ENCODE peak calls at places on chromosomes 5 and 9, in six cellular contexts. One of them, this sample, is unnamed.

GRCh38 chr9:122040573-122041242 is 52.4 kb downstream of the TTLL11 start:
- DNase-seq in lower lobe of right lung: no peak
- DNase-seq in ovary: no peak
- DNase-seq in glutamatergic neuron: no peak
- DNase-seq in CD4-positive, alpha-beta T cell: no peak
- DNase-seq in kidney epithelial cell: no peak
- DNase-seq in this sample: no peak

GRCh38 chr5:35851282-35851681 is 5.4 kb upstream of the IL7R start:
- DNase-seq in lower lobe of right lung: no peak
- DNase-seq in ovary: no peak
- DNase-seq in glutamatergic neuron: no peak
- DNase-seq in CD4-positive, alpha-beta T cell: no peak
- DNase-seq in kidney epithelial cell: no peak
- DNase-seq in this sample: no peak

GRCh38 chr9:93053781-93054331 is 4.6 kb upstream of the SUSD3 start:
- DNase-seq in lower lobe of right lung: no peak
- DNase-seq in ovary: no peak
- DNase-seq in glutamatergic neuron: no peak
- DNase-seq in CD4-positive, alpha-beta T cell: no peak
- DNase-seq in kidney epithelial cell: no peak
- DNase-seq in this sample: no peak

GRCh38 chr9:77424993-77425392 is 223.1 kb downstream of the GNA14 start:
- DNase-seq in lower lobe of right lung: no peak
- DNase-seq in ovary: no peak
- DNase-seq in glutamatergic neuron: no peak
- DNase-seq in CD4-positive, alpha-beta T cell: no peak
- DNase-seq in kidney epithelial cell: no peak
- DNase-seq in this sample: no peak

GRCh38 chr9:109726122-109726521 is 53.9 kb upstream of the PALM2AKAP2 start:
- DNase-seq in lower lobe of right lung: no peak
- DNase-seq in ovary: no peak
- DNase-seq in glutamatergic neuron: no peak
- DNase-seq in CD4-positive, alpha-beta T cell: no peak
- DNase-seq in kidney epithelial cell: no peak
- DNase-seq in this sample: no peak

GRCh38 chr5:109143001-109143400 is 266.8 kb downstream of the PJA2 start:
- DNase-seq in lower lobe of right lung: no peak
- DNase-seq in ovary: no peak
- DNase-seq in glutamatergic neuron: no peak
- DNase-seq in CD4-positive, alpha-beta T cell: no peak
- DNase-seq in kidney epithelial cell: no peak
- DNase-seq in this sample: no peak

GRCh38 chr9:137276757-137277328 is 683 bp upstream of the TOR4A start:
- DNase-seq in lower lobe of right lung: peak
- DNase-seq in ovary: peak
- DNase-seq in glutamatergic neuron: peak
- DNase-seq in CD4-positive, alpha-beta T cell: no peak
- DNase-seq in kidney epithelial cell: no peak
- DNase-seq in this sample: no peak

GRCh38 chr9:18493361-18494015 is 19.5 kb downstream of the ADAMTSL1 start:
- DNase-seq in lower lobe of right lung: no peak
- DNase-seq in ovary: no peak
- DNase-seq in glutamatergic neuron: no peak
- DNase-seq in CD4-positive, alpha-beta T cell: no peak
- DNase-seq in kidney epithelial cell: no peak
- DNase-seq in this sample: no peak

GRCh38 chr5:98840946-98841345 is 67.5 kb downstream of the RGMB start:
- DNase-seq in lower lobe of right lung: no peak
- DNase-seq in ovary: no peak
- DNase-seq in glutamatergic neuron: no peak
- DNase-seq in CD4-positive, alpha-beta T cell: no peak
- DNase-seq in kidney epithelial cell: no peak
- DNase-seq in this sample: no peak

GRCh38 chr5:127229185-127229889 is 61.3 kb upstream of the MEGF10 start:
- DNase-seq in lower lobe of right lung: peak
- DNase-seq in ovary: peak
- DNase-seq in glutamatergic neuron: peak
- DNase-seq in CD4-positive, alpha-beta T cell: peak
- DNase-seq in kidney epithelial cell: no peak
- DNase-seq in this sample: no peak

GRCh38 chr5:179235416-179236400 is 109.6 kb downstream of the ADAMTS2 start:
- DNase-seq in lower lobe of right lung: peak
- DNase-seq in ovary: no peak
- DNase-seq in glutamatergic neuron: no peak
- DNase-seq in CD4-positive, alpha-beta T cell: no peak
- DNase-seq in kidney epithelial cell: no peak
- DNase-seq in this sample: peak

GRCh38 chr9:112823257-112823656 is 67.4 kb downstream of the SLC46A2 start:
- DNase-seq in lower lobe of right lung: no peak
- DNase-seq in ovary: no peak
- DNase-seq in glutamatergic neuron: no peak
- DNase-seq in CD4-positive, alpha-beta T cell: no peak
- DNase-seq in kidney epithelial cell: no peak
- DNase-seq in this sample: no peak

GRCh38 chr5:149603210-149603609 is 21.9 kb downstream of the ARHGEF37 start:
- DNase-seq in lower lobe of right lung: no peak
- DNase-seq in ovary: no peak
- DNase-seq in glutamatergic neuron: no peak
- DNase-seq in CD4-positive, alpha-beta T cell: no peak
- DNase-seq in kidney epithelial cell: no peak
- DNase-seq in this sample: no peak

GRCh38 chr9:70403618-70404025 is 10.8 kb downstream of the KLF9 start:
- DNase-seq in lower lobe of right lung: no peak
- DNase-seq in ovary: peak
- DNase-seq in glutamatergic neuron: no peak
- DNase-seq in CD4-positive, alpha-beta T cell: no peak
- DNase-seq in kidney epithelial cell: no peak
- DNase-seq in this sample: no peak

GRCh38 chr9:89374176-89374575 is 55.9 kb downstream of the SECISBP2 start:
- DNase-seq in lower lobe of right lung: no peak
- DNase-seq in ovary: no peak
- DNase-seq in glutamatergic neuron: no peak
- DNase-seq in CD4-positive, alpha-beta T cell: no peak
- DNase-seq in kidney epithelial cell: no peak
- DNase-seq in this sample: no peak

GRCh38 chr5:62305358-62305714 is 670 bp upstream of the KIF2A start:
- DNase-seq in lower lobe of right lung: no peak
- DNase-seq in ovary: no peak
- DNase-seq in glutamatergic neuron: no peak
- DNase-seq in CD4-positive, alpha-beta T cell: no peak
- DNase-seq in kidney epithelial cell: no peak
- DNase-seq in this sample: no peak

GRCh38 chr5:6900828-6901227 is 187.6 kb downstream of the TENT4A start:
- DNase-seq in lower lobe of right lung: no peak
- DNase-seq in ovary: no peak
- DNase-seq in glutamatergic neuron: no peak
- DNase-seq in CD4-positive, alpha-beta T cell: no peak
- DNase-seq in kidney epithelial cell: no peak
- DNase-seq in this sample: no peak

GRCh38 chr9:112894031-112894430 is 3.4 kb upstream of the SLC46A2 start:
- DNase-seq in lower lobe of right lung: no peak
- DNase-seq in ovary: no peak
- DNase-seq in glutamatergic neuron: no peak
- DNase-seq in CD4-positive, alpha-beta T cell: no peak
- DNase-seq in kidney epithelial cell: no peak
- DNase-seq in this sample: no peak

GRCh38 chr9:119368681-119369581 is at the start of gene BRINP1:
- DNase-seq in lower lobe of right lung: no peak
- DNase-seq in ovary: no peak
- DNase-seq in glutamatergic neuron: peak
- DNase-seq in CD4-positive, alpha-beta T cell: no peak
- DNase-seq in kidney epithelial cell: peak
- DNase-seq in this sample: no peak

GRCh38 chr9:21039302-21039701 is 7.9 kb upstream of the HACD4 start:
- DNase-seq in lower lobe of right lung: no peak
- DNase-seq in ovary: no peak
- DNase-seq in glutamatergic neuron: no peak
- DNase-seq in CD4-positive, alpha-beta T cell: no peak
- DNase-seq in kidney epithelial cell: no peak
- DNase-seq in this sample: no peak

GRCh38 chr9:4530375-4530774 is 40.1 kb downstream of the SLC1A1 start:
- DNase-seq in lower lobe of right lung: no peak
- DNase-seq in ovary: no peak
- DNase-seq in glutamatergic neuron: no peak
- DNase-seq in CD4-positive, alpha-beta T cell: no peak
- DNase-seq in kidney epithelial cell: no peak
- DNase-seq in this sample: no peak

GRCh38 chr5:41842777-41843176 is 27.4 kb downstream of the OXCT1 start:
- DNase-seq in lower lobe of right lung: no peak
- DNase-seq in ovary: no peak
- DNase-seq in glutamatergic neuron: no peak
- DNase-seq in CD4-positive, alpha-beta T cell: no peak
- DNase-seq in kidney epithelial cell: no peak
- DNase-seq in this sample: no peak

GRCh38 chr9:86771391-86771790 is 175.9 kb downstream of the GAS1 start:
- DNase-seq in lower lobe of right lung: no peak
- DNase-seq in ovary: no peak
- DNase-seq in glutamatergic neuron: no peak
- DNase-seq in CD4-positive, alpha-beta T cell: no peak
- DNase-seq in kidney epithelial cell: no peak
- DNase-seq in this sample: no peak

GRCh38 chr9:127168756-127169506 is 46.5 kb upstream of the ANGPTL2 start:
- DNase-seq in lower lobe of right lung: no peak
- DNase-seq in ovary: peak
- DNase-seq in glutamatergic neuron: no peak
- DNase-seq in CD4-positive, alpha-beta T cell: no peak
- DNase-seq in kidney epithelial cell: no peak
- DNase-seq in this sample: no peak

GRCh38 chr9:127809002-127809561 is 6.4 kb downstream of the FPGS start:
- DNase-seq in lower lobe of right lung: no peak
- DNase-seq in ovary: no peak
- DNase-seq in glutamatergic neuron: no peak
- DNase-seq in CD4-positive, alpha-beta T cell: no peak
- DNase-seq in kidney epithelial cell: no peak
- DNase-seq in this sample: no peak

GRCh38 chr5:179906795-179907569 is 715 bp downstream of the TBC1D9B start:
- DNase-seq in lower lobe of right lung: peak
- DNase-seq in ovary: no peak
- DNase-seq in glutamatergic neuron: peak
- DNase-seq in CD4-positive, alpha-beta T cell: peak
- DNase-seq in kidney epithelial cell: no peak
- DNase-seq in this sample: no peak

GRCh38 chr5:6274846-6275543 is 103.4 kb downstream of the MED10 start:
- DNase-seq in lower lobe of right lung: no peak
- DNase-seq in ovary: no peak
- DNase-seq in glutamatergic neuron: no peak
- DNase-seq in CD4-positive, alpha-beta T cell: no peak
- DNase-seq in kidney epithelial cell: no peak
- DNase-seq in this sample: no peak

GRCh38 chr5:140608730-140609520 is 24.1 kb downstream of the CD14 start:
- DNase-seq in lower lobe of right lung: peak
- DNase-seq in ovary: no peak
- DNase-seq in glutamatergic neuron: no peak
- DNase-seq in CD4-positive, alpha-beta T cell: no peak
- DNase-seq in kidney epithelial cell: no peak
- DNase-seq in this sample: no peak

GRCh38 chr9:77498891-77499290 is 149.2 kb downstream of the GNA14 start:
- DNase-seq in lower lobe of right lung: no peak
- DNase-seq in ovary: no peak
- DNase-seq in glutamatergic neuron: no peak
- DNase-seq in CD4-positive, alpha-beta T cell: no peak
- DNase-seq in kidney epithelial cell: no peak
- DNase-seq in this sample: no peak

GRCh38 chr5:173155912-173156311 is 11.6 kb downstream of the BNIP1 start:
- DNase-seq in lower lobe of right lung: no peak
- DNase-seq in ovary: no peak
- DNase-seq in glutamatergic neuron: no peak
- DNase-seq in CD4-positive, alpha-beta T cell: no peak
- DNase-seq in kidney epithelial cell: no peak
- DNase-seq in this sample: peak

GRCh38 chr5:57416246-57416996 is 66.2 kb downstream of the ACTBL2 start:
- DNase-seq in lower lobe of right lung: no peak
- DNase-seq in ovary: no peak
- DNase-seq in glutamatergic neuron: no peak
- DNase-seq in CD4-positive, alpha-beta T cell: no peak
- DNase-seq in kidney epithelial cell: no peak
- DNase-seq in this sample: no peak

DNA sequence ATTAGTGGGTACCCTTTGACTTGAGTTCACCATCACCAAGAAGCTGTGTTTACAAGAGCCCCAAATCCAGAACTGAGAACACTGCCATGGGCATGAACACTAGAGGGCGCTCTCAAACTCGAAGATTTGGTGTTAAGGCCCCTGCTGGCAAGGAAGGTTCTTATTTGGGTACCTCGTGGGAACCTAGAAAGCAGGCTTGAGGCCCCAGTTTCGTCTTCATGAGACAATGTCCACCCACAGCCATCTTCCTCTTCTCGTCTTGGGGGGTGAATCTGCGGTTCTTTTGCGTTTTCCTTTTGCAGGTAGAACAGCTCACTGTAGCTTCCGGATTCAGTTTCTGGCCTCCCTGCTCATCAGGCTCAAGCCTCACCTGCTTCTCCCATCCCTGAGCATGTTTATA is 184.0 kb downstream of the SEMA5A start:
- DNase-seq in lower lobe of right lung: no peak
- DNase-seq in ovary: peak
- DNase-seq in glutamatergic neuron: peak
- DNase-seq in CD4-positive, alpha-beta T cell: peak
- DNase-seq in kidney epithelial cell: no peak
- DNase-seq in this sample: no peak
- TF ChIP-seq CTCF in lower lobe of right lung: peak
- TF ChIP-seq CTCF in ovary: no peak
- TF ChIP-seq CTCF in glutamatergic neuron: peak
- TF ChIP-seq CTCF in CD4-positive, alpha-beta T cell: peak
- TF ChIP-seq CTCF in kidney epithelial cell: peak
- TF ChIP-seq CTCF in this sample: peak

DNA sequence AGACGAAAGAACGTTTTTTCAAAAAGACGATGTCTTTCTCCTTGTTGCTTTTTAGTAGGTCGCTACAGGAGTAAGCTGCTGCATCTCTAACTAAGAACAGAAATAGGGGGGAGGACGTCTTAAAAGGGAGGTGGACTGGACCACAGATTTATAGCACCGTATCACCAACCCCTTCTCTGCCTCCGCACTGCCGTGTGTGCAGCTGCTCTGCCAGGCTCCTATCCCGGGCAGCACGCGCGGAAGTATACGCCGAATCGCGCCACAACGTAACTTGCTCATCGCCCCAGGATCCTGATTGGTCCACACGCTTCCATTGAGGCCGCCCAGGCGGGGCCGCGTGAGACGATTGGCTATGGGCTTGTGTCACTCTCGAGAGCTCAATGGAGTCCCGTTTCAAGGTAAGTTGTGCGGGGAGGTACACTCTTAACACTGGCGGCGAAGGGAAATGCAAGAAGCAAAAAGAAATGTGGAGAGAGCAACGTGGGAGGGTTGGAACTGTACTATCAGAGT is at the start of gene ELAVL2:
- DNase-seq in lower lobe of right lung: peak
- DNase-seq in ovary: peak
- DNase-seq in glutamatergic neuron: peak
- DNase-seq in CD4-positive, alpha-beta T cell: peak
- DNase-seq in kidney epithelial cell: peak
- DNase-seq in this sample: no peak
- TF ChIP-seq CTCF in lower lobe of right lung: no peak
- TF ChIP-seq CTCF in ovary: no peak
- TF ChIP-seq CTCF in glutamatergic neuron: no peak
- TF ChIP-seq CTCF in CD4-positive, alpha-beta T cell: no peak
- TF ChIP-seq CTCF in kidney epithelial cell: no peak
- TF ChIP-seq CTCF in this sample: no peak

GRCh38 chr5:108046955-108047670 is 334.8 kb downstream of the FBXL17 start:
- DNase-seq in lower lobe of right lung: no peak
- DNase-seq in ovary: no peak
- DNase-seq in glutamatergic neuron: peak
- DNase-seq in CD4-positive, alpha-beta T cell: no peak
- DNase-seq in kidney epithelial cell: no peak
- DNase-seq in this sample: no peak
- TF ChIP-seq CTCF in lower lobe of right lung: no peak
- TF ChIP-seq CTCF in ovary: no peak
- TF ChIP-seq CTCF in glutamatergic neuron: no peak
- TF ChIP-seq CTCF in CD4-positive, alpha-beta T cell: no peak
- TF ChIP-seq CTCF in kidney epithelial cell: no peak
- TF ChIP-seq CTCF in this sample: no peak

GRCh38 chr9:129451089-129451656 is 169.7 kb downstream of the C9orf50 start:
- DNase-seq in lower lobe of right lung: no peak
- DNase-seq in ovary: peak
- DNase-seq in glutamatergic neuron: no peak
- DNase-seq in CD4-positive, alpha-beta T cell: no peak
- DNase-seq in kidney epithelial cell: no peak
- DNase-seq in this sample: no peak
- TF ChIP-seq CTCF in lower lobe of right lung: no peak
- TF ChIP-seq CTCF in ovary: no peak
- TF ChIP-seq CTCF in glutamatergic neuron: no peak
- TF ChIP-seq CTCF in CD4-positive, alpha-beta T cell: no peak
- TF ChIP-seq CTCF in kidney epithelial cell: no peak
- TF ChIP-seq CTCF in this sample: no peak